ENCODE peak calls at places on chromosomes 2 and 18, in nine cellular contexts. One of them, this sample, is unnamed.

GRCh38 chr2:42926438-42927333 is 134.3 kb upstream of the HAAO start:
- DNase-seq in NCI-H460: no peak
- DNase-seq in AG20443: no peak
- DNase-seq in HT1080: no peak
- DNase-seq in GM13977: no peak
- DNase-seq in tibial nerve: no peak
- DNase-seq in fibroblast of the aortic adventitia: no peak
- DNase-seq in body of pancreas: peak
- DNase-seq in COR-L47: peak
- DNase-seq in this sample: no peak

GRCh38 chr2:40230717-40231300 is 221.1 kb downstream of the SLC8A1 start:
- DNase-seq in NCI-H460: no peak
- DNase-seq in AG20443: no peak
- DNase-seq in HT1080: no peak
- DNase-seq in GM13977: no peak
- DNase-seq in tibial nerve: no peak
- DNase-seq in fibroblast of the aortic adventitia: peak
- DNase-seq in body of pancreas: no peak
- DNase-seq in COR-L47: no peak
- DNase-seq in this sample: no peak

GRCh38 chr2:58133395-58133794 is 86.8 kb downstream of the VRK2 start:
- DNase-seq in NCI-H460: peak
- DNase-seq in AG20443: no peak
- DNase-seq in HT1080: no peak
- DNase-seq in GM13977: no peak
- DNase-seq in tibial nerve: no peak
- DNase-seq in fibroblast of the aortic adventitia: peak
- DNase-seq in body of pancreas: no peak
- DNase-seq in COR-L47: no peak
- DNase-seq in this sample: no peak

GRCh38 chr18:54672846-54673475 is 81.9 kb downstream of the DYNAP start:
- DNase-seq in NCI-H460: no peak
- DNase-seq in AG20443: no peak
- DNase-seq in HT1080: peak
- DNase-seq in GM13977: no peak
- DNase-seq in tibial nerve: no peak
- DNase-seq in fibroblast of the aortic adventitia: no peak
- DNase-seq in body of pancreas: no peak
- DNase-seq in COR-L47: no peak
- DNase-seq in this sample: no peak

GRCh38 chr2:86790134-86790827 is 432 bp downstream of the CD8A start:
- DNase-seq in NCI-H460: no peak
- DNase-seq in AG20443: no peak
- DNase-seq in HT1080: no peak
- DNase-seq in GM13977: peak
- DNase-seq in tibial nerve: no peak
- DNase-seq in fibroblast of the aortic adventitia: no peak
- DNase-seq in body of pancreas: peak
- DNase-seq in COR-L47: no peak
- DNase-seq in this sample: no peak

GRCh38 chr2:174787485-174788205 is 23.4 kb upstream of the CHRNA1 start:
- DNase-seq in NCI-H460: no peak
- DNase-seq in AG20443: peak
- DNase-seq in HT1080: peak
- DNase-seq in GM13977: no peak
- DNase-seq in tibial nerve: no peak
- DNase-seq in fibroblast of the aortic adventitia: peak
- DNase-seq in body of pancreas: no peak
- DNase-seq in COR-L47: no peak
- DNase-seq in this sample: no peak

GRCh38 chr18:31942301-31942998 is 478 bp downstream of the TRAPPC8 start:
- DNase-seq in NCI-H460: no peak
- DNase-seq in AG20443: peak
- DNase-seq in HT1080: peak
- DNase-seq in GM13977: peak
- DNase-seq in tibial nerve: no peak
- DNase-seq in fibroblast of the aortic adventitia: peak
- DNase-seq in body of pancreas: no peak
- DNase-seq in COR-L47: no peak
- DNase-seq in this sample: no peak

GRCh38 chr2:42918041-42918440 is 125.7 kb upstream of the HAAO start:
- DNase-seq in NCI-H460: peak
- DNase-seq in AG20443: no peak
- DNase-seq in HT1080: no peak
- DNase-seq in GM13977: no peak
- DNase-seq in tibial nerve: no peak
- DNase-seq in fibroblast of the aortic adventitia: no peak
- DNase-seq in body of pancreas: no peak
- DNase-seq in COR-L47: no peak
- DNase-seq in this sample: no peak

GRCh38 chr2:10413488-10413887 is 34.6 kb downstream of the ODC1 start:
- DNase-seq in NCI-H460: no peak
- DNase-seq in AG20443: no peak
- DNase-seq in HT1080: no peak
- DNase-seq in GM13977: no peak
- DNase-seq in tibial nerve: no peak
- DNase-seq in fibroblast of the aortic adventitia: no peak
- DNase-seq in body of pancreas: no peak
- DNase-seq in COR-L47: no peak
- DNase-seq in this sample: no peak